ENCODE peak calls at places on chromosomes 5 and 9, in five cellular contexts. Q, L, J, Z and G are unnamed samples.

GRCh38 chr9:112072721-112073553 is 102.2 kb downstream of the SUSD1 start:
- DNase-seq in Z (peak), L (peak), Q (no peak), J (no peak), G (peak)

GRCh38 chr9:126151671-126152050 is 175.0 kb upstream of the MVB12B start:
- DNase-seq in L (no peak), Q (no peak), J (no peak), Z (no peak), G (no peak)

GRCh38 chr5:127987354-127988148 is 96.0 kb upstream of the SLC12A2 start:
- DNase-seq in Q (no peak), L (no peak), J (no peak), Z (no peak), G (no peak)

GRCh38 chr9:113997610-113998009 is 80.5 kb downstream of the AMBP start:
- DNase-seq in L (no peak), J (no peak), Z (no peak), Q (peak), G (no peak)

GRCh38 chr5:101067415-101067814 is 164.3 kb upstream of the ST8SIA4 start:
- DNase-seq in Q (no peak), L (no peak), Z (no peak), J (no peak), G (no peak)

GRCh38 chr9:16653491-16654407 is 216.7 kb downstream of the BNC2 start:
- DNase-seq in Q (peak), J (no peak), Z (no peak), L (no peak), G (peak)

GRCh38 chr5:36570696-36571095 is 35.7 kb upstream of the SLC1A3 start:
- DNase-seq in L (no peak), Q (no peak), J (no peak), Z (no peak), G (no peak)

GRCh38 chr5:131671994-131672655 is 37.1 kb upstream of the RAPGEF6 start:
- DNase-seq in Z (no peak), L (peak), J (no peak), Q (peak), G (peak)

GRCh38 chr5:96123418-96123817 is 161.8 kb upstream of the ELL2 start:
- DNase-seq in Q (no peak), Z (no peak), J (no peak), L (no peak), G (no peak)

GRCh38 chr9:98851730-98852462 is 44.4 kb downstream of the GALNT12 start:
- DNase-seq in Z (peak), L (no peak), Q (no peak), J (peak), G (no peak)

GRCh38 chr9:136312436-136312835 is 8.5 kb upstream of the CCDC187 start:
- DNase-seq in J (peak), L (no peak), Z (peak), Q (peak), G (no peak)

GRCh38 chr5:108521841-108522506 is 140.1 kb upstream of the FBXL17 start:
- DNase-seq in Z (peak), L (peak), Q (no peak), J (no peak), G (peak)

GRCh38 chr5:54329731-54330709 is 19.6 kb upstream of the ARL15 start:
- DNase-seq in J (no peak), Q (no peak), L (peak), Z (peak), G (peak)

GRCh38 chr5:76414788-76415187 is 11.7 kb downstream of the IQGAP2 start:
- DNase-seq in L (no peak), Z (no peak), Q (no peak), J (no peak), G (no peak)

GRCh38 chr9:110089681-110090370 is 118.1 kb downstream of the C9orf152 start:
- DNase-seq in Z (peak), L (no peak), J (no peak), Q (no peak), G (no peak)

GRCh38 chr9:136093995-136094881 is 851 bp downstream of the NACC2 start:
- DNase-seq in L (no peak), Q (peak), Z (peak), J (peak), G (peak)

GRCh38 chr9:119369670-119370366 is 583 bp upstream of the BRINP1 start:
- DNase-seq in Z (no peak), Q (no peak), J (no peak), L (no peak), G (no peak)

GRCh38 chr5:79831910-79832309 is 142.3 kb downstream of the CMYA5 start:
- DNase-seq in J (no peak), Z (no peak), L (no peak), Q (no peak), G (no peak)

GRCh38 chr5:166341708-166342329 is 1949.6 kb upstream of the WWC1 start:
- DNase-seq in L (no peak), Q (no peak), J (no peak), Z (no peak), G (no peak)

GRCh38 chr9:70091553-70091952 is 47.9 kb downstream of the MAMDC2 start:
- DNase-seq in L (no peak), J (no peak), Z (no peak), Q (no peak), G (no peak)

GRCh38 chr9:92506184-92506857 is 24.0 kb upstream of the ASPN start:
- DNase-seq in Q (peak), J (no peak), L (peak), Z (peak), G (peak)

GRCh38 chr5:154367101-154367500 is 78.7 kb upstream of the SAP30L start:
- DNase-seq in Q (no peak), L (no peak), Z (peak), J (no peak), G (peak)

GRCh38 chr9:107480386-107480789 is 9.2 kb downstream of the KLF4 start:
- DNase-seq in Q (peak), J (no peak), L (peak), Z (peak), G (peak)

GRCh38 chr5:152221721-152222629 is 183.1 kb downstream of the NMUR2 start:
- DNase-seq in L (no peak), Q (no peak), J (no peak), Z (no peak), G (no peak)

GRCh38 chr9:104780796-104781395 is 17.0 kb downstream of the NIPSNAP3B start:
- DNase-seq in L (no peak), Z (peak), J (no peak), Q (no peak), G (peak)

GRCh38 chr9:33025572-33026347 is 687 bp downstream of the DNAJA1 start:
- DNase-seq in Z (peak), J (peak), L (no peak), Q (peak), G (no peak)

GRCh38 chr9:128141604-128142003 is 7.6 kb upstream of the LCN2 start:
- DNase-seq in J (no peak), L (no peak), Q (no peak), Z (no peak), G (no peak)

GRCh38 chr9:128552744-128553221 is 396 bp downstream of the SPTAN1 start:
- DNase-seq in L (no peak), Q (no peak), Z (peak), J (peak), G (peak)

GRCh38 chr9:35085078-35085477 is 5.3 kb upstream of the FANCG start:
- DNase-seq in J (no peak), Z (no peak), L (no peak), Q (no peak), G (no peak)

GRCh38 chr5:62982348-62982747 is 403.7 kb downstream of the LRRC70 start:
- DNase-seq in L (no peak), Q (no peak), Z (no peak), J (no peak), G (no peak)

GRCh38 chr9:35558185-35558584 is 46.9 kb upstream of the TESK1 start:
- DNase-seq in Z (no peak), J (no peak), Q (no peak), L (no peak), G (no peak)

GRCh38 chr5:36602711-36603321 is 3.6 kb upstream of the SLC1A3 start:
- DNase-seq in L (no peak), Q (no peak), J (no peak), Z (no peak), G (no peak)

GRCh38 chr9:123343428-123344272 is 12.3 kb upstream of the CRB2 start:
- DNase-seq in Z (no peak), J (no peak), Q (no peak), L (no peak), G (no peak)

GRCh38 chr9:33517373-33517772 is 6.7 kb upstream of the ANKRD18B start:
- DNase-seq in J (no peak), Z (peak), L (no peak), Q (no peak), G (peak)

GRCh38 chr5:177531209-177531940 is 14.6 kb upstream of the DDX41 start:
- DNase-seq in Q (no peak), Z (no peak), J (no peak), L (no peak), G (no peak)

GRCh38 chr5:82272957-82273356 is 5.2 kb downstream of the RPS23 start:
- DNase-seq in L (no peak), Z (no peak), Q (no peak), J (no peak), G (no peak)

GRCh38 chr5:131264453-131265200 is 774 bp downstream of the CDC42SE2 start:
- DNase-seq in L (no peak), Q (peak), Z (peak), J (peak), G (peak)

GRCh38 chr9:137029058-137029922 is 1.3 kb upstream of the ABCA2 start:
- DNase-seq in Q (peak), J (peak), L (no peak), Z (peak), G (peak)